ENCODE peak calls at places on chromosomes 4 and X, in ten cellular contexts. Z is MCF 10A; G is stomach; A is kidney; S is gastrocnemius medialis; U is CD4-positive, alpha-beta T cell; R is AG09309; M is GM20000; E is pancreas; D is endodermal cell. B is an unnamed sample.

GRCh38 chr4:24630937-24631336 is 46.6 kb upstream of the DHX15 start:
- DNase-seq in G (no peak), M (no peak), S (no peak), D (no peak), R (no peak), E (no peak), Z (no peak), U (no peak), A (no peak), B (no peak)

GRCh38 chr4:156686120-156686519 is 285.5 kb downstream of the PDGFC start:
- DNase-seq in M (no peak), G (no peak), U (no peak), A (no peak), R (peak), Z (no peak), D (no peak), E (no peak), S (no peak), B (no peak)

GRCh38 chr4:185183622-185184281 is 20.0 kb downstream of the CFAP97 start:
- DNase-seq in A (no peak), U (peak), M (peak), S (peak), R (peak), G (peak), E (peak), D (peak), Z (peak), B (peak)

GRCh38 chrX:150489359-150490015 is 78.9 kb upstream of the MTM1 start:
- DNase-seq in A (no peak), M (no peak), U (no peak), E (no peak), R (no peak), G (no peak), D (no peak), Z (no peak), S (no peak), B (no peak)

GRCh38 chr4:162016991-162017390 is 146.8 kb downstream of the FSTL5 start:
- DNase-seq in R (no peak), G (no peak), A (no peak), D (no peak), E (no peak), S (no peak), U (no peak), M (no peak), Z (no peak), B (no peak)

GRCh38 chr4:14446311-14446710 is 556.0 kb upstream of the CPEB2 start:
- DNase-seq in M (no peak), A (no peak), G (no peak), U (no peak), S (no peak), D (no peak), R (no peak), E (no peak), Z (peak), B (no peak)

GRCh38 chr4:10186228-10187214 is 69.9 kb upstream of the WDR1 start:
- DNase-seq in A (no peak), S (no peak), D (no peak), G (no peak), M (no peak), U (no peak), Z (peak), E (no peak), R (no peak), B (no peak)

GRCh38 chrX:8306296-8306975 is 135.4 kb upstream of the VCX2 start:
- DNase-seq in Z (no peak), S (no peak), G (no peak), E (no peak), D (no peak), M (no peak), U (no peak), A (no peak), R (no peak), B (no peak)

GRCh38 chr4:180784940-180785339 is 1458.3 kb upstream of the TENM3 start:
- DNase-seq in A (no peak), R (no peak), U (no peak), Z (no peak), M (no peak), S (no peak), G (no peak), D (no peak), E (no peak), B (no peak)

GRCh38 chrX:97563531-97564133 is 679.9 kb downstream of the RPA4 start:
- DNase-seq in Z (no peak), M (peak), A (peak), G (peak), U (peak), D (no peak), S (no peak), R (peak), E (no peak), B (peak)

GRCh38 chr4:105022811-105023667 is 123.6 kb upstream of the TET2 start:
- DNase-seq in A (no peak), E (no peak), Z (peak), M (no peak), U (no peak), S (no peak), G (no peak), R (no peak), D (peak), B (no peak)

GRCh38 chr4:46930866-46931265 is 21.8 kb upstream of the COX7B2 start:
- DNase-seq in E (no peak), G (no peak), S (no peak), U (no peak), Z (no peak), M (no peak), D (no peak), A (no peak), R (no peak), B (no peak)

GRCh38 chrX:46220822-46221221 is 324.4 kb downstream of the ZNF674 start:
- DNase-seq in S (no peak), G (no peak), A (no peak), Z (no peak), E (no peak), R (no peak), U (no peak), D (no peak), M (no peak), B (no peak)

GRCh38 chr4:77579406-77580076 is 26.1 kb upstream of the CXCL13 start:
- DNase-seq in E (no peak), D (no peak), R (peak), M (no peak), S (no peak), U (no peak), A (no peak), Z (peak), G (no peak), B (no peak)

GRCh38 chr4:6633091-6633906 is 7.2 kb upstream of the MRFAP1 start:
- DNase-seq in Z (peak), M (no peak), E (no peak), A (no peak), R (no peak), G (no peak), D (no peak), U (no peak), S (peak), B (peak)

GRCh38 chrX:101415180-101416130 is 7.4 kb downstream of the HNRNPH2 start:
- DNase-seq in S (no peak), E (no peak), D (peak), A (no peak), M (peak), G (no peak), U (peak), R (peak), Z (peak), B (peak)

DNA sequence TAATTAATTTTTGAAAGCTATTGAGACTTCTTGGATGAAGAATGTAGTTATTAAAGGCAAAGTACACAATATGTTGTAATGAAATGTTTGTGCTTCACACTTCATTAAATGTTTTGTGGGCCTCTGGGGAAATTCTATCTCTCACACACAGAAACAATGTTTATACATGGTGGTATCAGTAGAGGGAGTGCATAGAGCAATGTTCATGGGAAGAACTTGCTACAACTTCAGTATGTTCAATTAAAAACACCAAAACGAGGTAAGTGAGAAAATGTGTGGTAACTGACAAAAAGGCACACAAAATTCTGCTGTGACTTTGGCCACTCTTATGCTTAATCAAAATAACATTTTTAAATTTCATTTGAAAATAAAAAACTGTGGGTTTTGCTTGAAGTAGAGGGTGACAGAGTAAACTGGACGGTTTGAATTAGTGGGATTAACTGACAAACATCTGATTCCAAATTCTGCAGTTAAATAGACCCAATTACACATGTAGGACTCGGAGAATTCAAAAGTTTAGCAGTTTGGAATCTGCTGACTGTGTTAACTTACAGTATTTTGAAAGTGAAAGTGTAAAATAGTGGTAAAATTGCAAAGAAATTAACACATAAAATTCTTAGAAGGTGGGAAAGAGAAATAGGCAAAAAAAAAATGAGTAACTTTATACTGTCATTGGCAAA is 111.4 kb upstream of the TTC29 start:
- DNase-seq in U (no peak), A (no peak), E (no peak), S (no peak), D (no peak), M (no peak), R (no peak), G (no peak), Z (peak), B (no peak)
- TF ChIP-seq CTCF in U (no peak), A (no peak), E (no peak), S (no peak), D (no peak), M (no peak), R (peak), G (no peak), Z (no peak), B (no peak)

GRCh38 chr4:85431156-85431555 is 43.8 kb upstream of the ARHGAP24 start:
- DNase-seq in Z (peak), U (no peak), E (no peak), A (no peak), R (no peak), G (no peak), M (no peak), S (no peak), D (no peak), B (no peak)
- TF ChIP-seq CTCF in Z (no peak), U (no peak), E (no peak), A (no peak), R (no peak), G (no peak), M (no peak), S (no peak), D (no peak), B (no peak)

GRCh38 chr4:186191266-186192067 is at the start of gene CYP4V2:
- DNase-seq in E (peak), R (peak), Z (peak), G (peak), U (peak), S (peak), M (peak), D (peak), A (peak), B (peak)
- TF ChIP-seq CTCF in E (no peak), R (no peak), Z (peak), G (no peak), U (peak), S (no peak), M (peak), D (peak), A (peak), B (peak)

GRCh38 chr4:113880240-113881028 is 99.0 kb downstream of the ARSJ start:
- DNase-seq in E (no peak), S (no peak), U (no peak), M (no peak), G (no peak), A (no peak), D (no peak), R (no peak), Z (no peak), B (no peak)

GRCh38 chr4:113881256-113881655 is 98.2 kb downstream of the ARSJ start:
- DNase-seq in D (no peak), Z (peak), A (no peak), G (no peak), S (no peak), M (no peak), R (no peak), E (no peak), U (no peak), B (no peak)

GRCh38 chr4:113874480-113874879 is 105.0 kb downstream of the ARSJ start:
- DNase-seq in S (no peak), M (no peak), A (no peak), Z (no peak), U (no peak), E (no peak), G (no peak), R (no peak), D (no peak), B (no peak)

GRCh38 chr4:113882668-113883067 is 96.8 kb downstream of the ARSJ start:
- DNase-seq in E (no peak), U (no peak), A (no peak), S (no peak), G (no peak), R (no peak), M (no peak), Z (peak), D (no peak), B (no peak)

GRCh38 chr4:113878718-113879117 is 100.7 kb downstream of the ARSJ start:
- DNase-seq in D (peak), G (no peak), U (no peak), A (no peak), M (no peak), Z (peak), E (no peak), R (no peak), S (no peak), B (peak)
- TF ChIP-seq CTCF in D (peak), G (no peak), U (no peak), A (no peak), M (no peak), Z (no peak), E (no peak), R (peak), S (no peak), B (peak)